ENCODE peak calls at places on chromosome 17, in nine cellular contexts. Y is spleen; A is CD8-positive, alpha-beta T cell; H is cardiac muscle cell; D is heart left ventricle; Z is right atrium auricular region; L is OCI-LY7; V is A673; S is Peyer's patch. I is an unnamed sample. For H3K4me1, the result is how much of the 10 kb centered on the place peaks cover.

GRCh38 chr17:27322690-27323508 is 29.0 kb downstream of the WSB1 start:
- DNase-seq in A (no peak), L (no peak), H (no peak), V (no peak), S (no peak), Z (no peak), Y (no peak), D (no peak), I (no peak)

GRCh38 chr17:1398900-1399299 is 1.1 kb downstream of the YWHAE start:
- DNase-seq in A (no peak), Z (no peak), L (peak), V (peak), S (no peak), H (peak), Y (no peak), D (no peak), I (no peak)

GRCh38 chr17:47741109-47741792 is 8.2 kb downstream of the TBX21 start:
- DNase-seq in V (no peak), A (no peak), S (no peak), H (no peak), L (no peak), Y (no peak), Z (peak), D (no peak), I (no peak)

GRCh38 chr17:79544142-79544914 is 66.5 kb downstream of the RBFOX3 start:
- DNase-seq in A (no peak), H (no peak), Z (no peak), Y (peak), V (no peak), L (no peak), D (no peak), S (no peak), I (no peak)

GRCh38 chr17:29760279-29760721 is 137.6 kb upstream of the CORO6 start:
- DNase-seq in A (peak), Y (no peak), S (no peak), D (no peak), Z (no peak), V (peak), L (peak), H (peak), I (no peak)

GRCh38 chr17:8162997-8163977 is 539 bp upstream of the VAMP2 start:
- DNase-seq in A (no peak), S (peak), V (no peak), D (peak), Y (peak), Z (no peak), L (no peak), H (no peak), I (no peak)

GRCh38 chr17:5329784-5330557 is 47.9 kb downstream of the RABEP1 start:
- DNase-seq in L (peak), S (no peak), D (no peak), V (no peak), Y (no peak), H (no peak), A (no peak), Z (no peak), I (no peak)

GRCh38 chr17:28394717-28395116 is 11.3 kb downstream of the SLC46A1 start:
- DNase-seq in Y (no peak), A (no peak), H (peak), S (no peak), Z (no peak), D (no peak), L (no peak), V (no peak), I (no peak)

GRCh38 chr17:7380321-7380720 is 568 bp upstream of the TNK1 start:
- DNase-seq in Z (peak), D (no peak), H (peak), S (no peak), V (no peak), Y (no peak), L (no peak), A (no peak), I (peak)

GRCh38 chr17:2372180-2372579 is 28.7 kb downstream of the MNT start:
- DNase-seq in D (peak), H (no peak), Z (no peak), V (no peak), A (no peak), L (no peak), S (no peak), Y (no peak), I (no peak)

GRCh38 chr17:81837641-81838040 is 2.8 kb upstream of the PPP1R27 start:
- DNase-seq in Y (peak), S (no peak), D (no peak), V (no peak), Z (no peak), L (no peak), H (no peak), A (no peak), I (no peak)

GRCh38 chr17:17700251-17700969 is 19.2 kb downstream of the RAI1 start:
- DNase-seq in H (no peak), V (no peak), A (no peak), S (peak), D (no peak), Z (no peak), Y (no peak), L (no peak), I (no peak)

GRCh38 chr17:10724546-10725195 is 5.2 kb downstream of the TMEM220 start:
- DNase-seq in D (no peak), S (no peak), Z (no peak), A (no peak), H (no peak), V (no peak), Y (no peak), L (no peak), I (no peak)

GRCh38 chr17:40106760-40107265 is 6.4 kb upstream of the NR1D1 start:
- DNase-seq in L (no peak), D (no peak), V (no peak), A (no peak), H (peak), S (no peak), Z (no peak), Y (no peak), I (no peak)

GRCh38 chr17:45302649-45303173 is 14.1 kb downstream of the MAP3K14 start:
- DNase-seq in Z (no peak), Y (peak), S (no peak), H (peak), L (peak), V (no peak), A (no peak), D (no peak), I (no peak)

GRCh38 chr17:7133424-7133823 is 18.8 kb upstream of the ASGR2 start:
- DNase-seq in S (peak), V (peak), H (peak), Z (no peak), D (peak), A (peak), Y (peak), L (peak), I (no peak)

GRCh38 chr17:14815079-14815478 is 450.0 kb downstream of the PMP22 start:
- DNase-seq in L (no peak), A (no peak), D (no peak), S (no peak), V (no peak), Z (no peak), Y (no peak), H (no peak), I (no peak)

GRCh38 chr17:78717431-78717980 is 64.6 kb downstream of the CYTH1 start:
- DNase-seq in Z (no peak), A (no peak), L (peak), H (peak), V (peak), Y (no peak), S (no peak), D (no peak), I (peak)

DNA sequence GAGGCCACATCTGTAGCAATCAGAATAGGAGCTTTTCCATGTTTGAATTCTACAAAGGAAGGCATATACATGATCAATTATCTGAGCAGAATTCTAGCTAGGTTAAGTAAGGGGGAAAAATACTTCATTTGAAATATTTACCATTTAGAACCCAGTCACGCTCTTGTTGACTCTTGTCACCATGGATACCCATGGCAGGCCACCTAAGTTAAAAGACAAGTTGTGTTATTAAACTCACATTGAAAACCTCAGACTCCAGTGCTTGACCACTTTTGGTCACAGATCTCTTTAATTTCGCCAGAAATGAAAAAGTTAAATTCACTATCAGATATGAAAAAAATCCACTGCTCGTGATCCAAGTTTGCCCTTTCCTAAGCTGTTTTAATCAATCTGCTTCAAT is 4.1 kb downstream of the DDX5 start:
- DNase-seq in D (no peak), A (no peak), L (no peak), V (no peak), H (no peak), Y (no peak), Z (no peak), S (no peak), I (no peak)
- H3K4me1 ChIP-seq in D (under half), A (half or more), L (half or more), V (under half), H (under half), Y (half or more), Z (under half), S (under half), I (under half)

DNA sequence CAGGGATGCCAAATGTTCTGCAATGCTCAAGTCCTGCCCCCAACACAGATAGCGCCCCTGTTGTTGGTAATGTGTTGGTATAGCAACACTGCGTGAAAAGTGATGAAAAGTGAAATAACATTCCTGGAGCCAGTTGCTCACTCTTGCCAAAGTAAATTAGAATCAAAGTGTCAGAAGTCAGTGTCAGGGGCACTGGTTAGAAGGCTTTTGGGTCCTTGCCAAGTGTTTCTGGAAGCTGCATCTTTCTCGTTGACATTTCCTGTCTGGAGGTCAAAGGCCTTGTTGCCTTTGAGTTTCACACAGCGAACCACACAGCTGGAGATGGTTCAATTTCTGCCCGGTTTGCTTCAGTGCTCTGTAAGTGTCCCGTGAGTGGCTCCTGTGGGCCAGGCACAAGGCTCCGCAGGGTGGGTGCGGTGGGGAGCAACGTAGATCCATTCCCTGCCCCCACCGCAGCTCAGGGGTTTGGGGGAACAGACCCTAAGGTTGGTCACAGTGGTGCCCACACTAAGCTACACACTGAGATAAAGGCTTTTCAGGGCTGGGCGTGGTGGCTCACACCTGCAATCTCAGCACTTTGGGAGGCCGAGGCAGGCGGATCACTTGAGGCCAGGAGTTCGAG is 3.6 kb upstream of the SLC16A5 start:
- DNase-seq in Z (no peak), A (no peak), Y (no peak), S (no peak), H (peak), L (no peak), D (no peak), V (no peak), I (no peak)
- H3K4me3 ChIP-seq in Z (no peak), A (no peak), Y (no peak), S (no peak), H (no peak), L (no peak), D (no peak), V (no peak), I (no peak)

DNA sequence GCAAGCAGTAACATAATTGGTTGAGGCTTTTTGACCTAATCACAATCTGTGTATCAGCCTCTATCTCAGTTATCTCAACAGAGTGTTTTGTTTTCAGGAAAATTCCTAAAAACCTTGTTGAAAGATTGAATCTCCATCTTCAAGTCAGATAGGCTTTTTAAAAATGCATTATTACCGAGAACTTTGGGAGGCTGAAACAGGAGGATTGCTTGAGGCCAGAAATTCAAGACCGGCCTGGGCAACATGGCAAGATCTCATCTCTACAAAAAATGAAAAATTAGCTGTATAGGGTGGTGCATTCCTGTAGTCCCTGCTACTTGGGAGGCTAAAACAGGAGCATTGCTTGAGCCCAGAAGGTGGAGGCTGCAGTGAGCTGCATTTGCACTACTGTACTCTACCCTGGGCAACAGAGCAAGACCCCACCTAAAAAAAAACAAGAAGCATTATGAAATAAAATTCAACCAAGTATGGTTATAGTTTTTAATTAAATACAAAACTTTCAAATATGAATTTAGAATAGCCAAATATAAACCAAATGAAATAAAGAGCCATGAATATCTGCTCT is 68.4 kb downstream of the VMP1 start:
- DNase-seq in H (no peak), V (no peak), Z (no peak), S (no peak), D (no peak), L (no peak), Y (no peak), A (no peak), I (no peak)
- TF ChIP-seq CTCF in H (no peak), V (no peak), Z (no peak), S (no peak), D (no peak), L (no peak), Y (no peak), A (no peak), I (no peak)

GRCh38 chr17:67675481-67675880 is 42.3 kb upstream of the NOL11 start:
- DNase-seq in H (no peak), Y (no peak), A (no peak), Z (no peak), D (no peak), L (no peak), V (no peak), S (no peak), I (no peak)
- H3K4me1 ChIP-seq in H (under half), Y (under half), A (under half), Z (under half), D (under half), L (under half), V (under half), S (under half), I (under half)

GRCh38 chr17:66401364-66401763 is 99.0 kb downstream of the PRKCA start:
- DNase-seq in Y (no peak), D (no peak), Z (no peak), A (no peak), H (no peak), V (no peak), S (no peak), L (no peak), I (no peak)

GRCh38 chr17:66406701-66407644 is 104.6 kb downstream of the PRKCA start:
- DNase-seq in Z (no peak), L (no peak), V (no peak), S (no peak), Y (no peak), H (no peak), A (no peak), D (no peak), I (no peak)

GRCh38 chr17:66407864-66408263 is 105.5 kb downstream of the PRKCA start:
- DNase-seq in Z (no peak), V (no peak), Y (no peak), H (no peak), A (no peak), L (no peak), S (no peak), D (no peak), I (no peak)

GRCh38 chr17:66403846-66404597 is 101.6 kb downstream of the PRKCA start:
- DNase-seq in Y (no peak), V (no peak), H (peak), D (no peak), A (no peak), Z (no peak), S (no peak), L (no peak), I (no peak)

DNA sequence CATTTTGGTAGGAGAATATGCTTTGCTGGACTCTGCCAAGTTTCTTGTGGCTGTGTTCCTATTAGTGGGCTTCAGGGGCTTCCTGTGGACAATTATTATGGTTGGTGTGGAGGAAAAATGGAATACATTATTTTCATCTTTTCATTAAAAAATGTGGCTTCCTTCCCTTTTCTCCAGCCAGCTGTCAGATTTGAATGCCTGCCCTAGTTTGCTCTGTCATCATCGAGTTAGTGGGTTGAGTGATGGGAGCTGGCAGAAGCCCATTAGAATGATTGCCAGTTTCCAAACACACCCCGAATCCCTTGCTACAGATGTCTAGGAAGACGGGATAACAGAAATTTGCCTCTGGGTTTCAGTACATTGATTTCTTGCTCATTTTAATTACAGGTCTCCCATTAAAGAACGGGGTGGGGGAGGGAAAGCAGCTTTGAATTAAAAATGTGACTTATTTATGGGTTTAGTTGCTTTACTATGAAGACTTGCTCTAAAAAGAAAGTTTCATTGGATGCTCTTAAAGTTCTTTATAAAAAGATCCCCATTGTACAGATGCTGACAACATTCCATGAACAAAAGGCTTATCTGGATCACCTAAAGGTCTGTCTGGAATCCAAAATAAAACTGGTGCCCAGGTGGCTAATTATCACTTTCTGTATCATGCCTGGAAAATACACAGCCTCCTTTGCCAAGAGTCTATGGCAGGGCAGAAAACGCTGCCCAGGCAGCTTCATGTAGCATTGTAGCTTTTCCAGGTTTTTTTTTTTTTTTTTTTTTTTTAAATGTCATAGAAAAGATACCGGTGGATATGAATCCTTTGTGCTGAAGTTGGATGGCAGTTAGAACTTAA is 103.6 kb downstream of the PRKCA start:
- DNase-seq in H (no peak), A (no peak), D (no peak), V (peak), L (no peak), Y (no peak), S (no peak), Z (no peak), I (peak)
- H3K4me3 ChIP-seq in H (no peak), A (no peak), D (no peak), V (no peak), L (no peak), Y (no peak), S (no peak), Z (no peak), I (peak)

GRCh38 chr17:74305865-74306654 is 20.0 kb upstream of the KIF19 start:
- DNase-seq in V (peak), L (no peak), S (no peak), Z (no peak), D (no peak), H (no peak), Y (no peak), A (no peak), I (no peak)
- TF ChIP-seq CTCF in V (peak), L (peak), S (peak), Z (peak), D (peak), H (no peak), Y (peak), A (no peak), I (peak)